ENCODE peak calls at places on chromosome 2, in five cellular contexts. Z is adrenal gland, Y is ovary, M is prostate gland, U is PC-3. T is an unnamed sample.

GRCh38 chr2:160963957-160964356 is 196.3 kb upstream of the TANK start:
- DNase-seq in Z (no peak), Y (no peak), M (no peak), U (no peak), T (no peak)

GRCh38 chr2:217362710-217363109 is 502.8 kb upstream of the TNP1 start:
- DNase-seq in Z (no peak), Y (no peak), M (no peak), U (no peak), T (peak; percentile 62)

GRCh38 chr2:215805493-215805892 is 207.9 kb downstream of the MREG start:
- DNase-seq in Z (no peak), Y (no peak), M (no peak), U (no peak), T (no peak)

GRCh38 chr2:27152796-27153464 is 4.1 kb downstream of the TCF23 start:
- DNase-seq in Z (no peak), Y (no peak), M (no peak), U (peak; percentile 11), T (no peak)

GRCh38 chr2:234686088-234686890 is 189.4 kb upstream of the ARL4C start:
- DNase-seq in Z (no peak), Y (no peak), M (peak; percentile 36), U (peak; percentile 58), T (peak; percentile 88)

GRCh38 chr2:201233192-201234166 is 26.9 kb upstream of the CASP8 start:
- DNase-seq in Z (peak; percentile 83), Y (peak; percentile 58), M (peak; percentile 81), U (peak; percentile 94), T (peak; percentile 81)

GRCh38 chr2:218010838-218011616 is 8.2 kb upstream of the TNS1 start:
- DNase-seq in Z (no peak), Y (peak; percentile 66), M (no peak), U (no peak), T (no peak)

GRCh38 chr2:740446-741293 is 63.5 kb upstream of the TMEM18 start:
- DNase-seq in Z (peak; percentile 86), Y (peak; percentile 98), M (peak; percentile 60), U (peak; percentile 93), T (peak; percentile 98)

GRCh38 chr2:44801289-44801675 is 140.2 kb upstream of the SIX3 start:
- DNase-seq in Z (no peak), Y (no peak), M (no peak), U (no peak), T (no peak)

GRCh38 chr2:187922841-187923240 is 368.6 kb upstream of the TFPI start:
- DNase-seq in Z (no peak), Y (no peak), M (no peak), U (no peak), T (no peak)

GRCh38 chr2:148959745-148960144 is 78.8 kb upstream of the LYPD6B start:
- DNase-seq in Z (no peak), Y (no peak), M (no peak), U (no peak), T (no peak)

GRCh38 chr2:225735844-225736243 is 336.3 kb downstream of the NYAP2 start:
- DNase-seq in Z (no peak), Y (no peak), M (no peak), U (peak; percentile 95), T (no peak)

GRCh38 chr2:150211164-150211631 is 276.3 kb downstream of the RND3 start:
- DNase-seq in Z (no peak), Y (no peak), M (no peak), U (peak; percentile 7), T (no peak)

GRCh38 chr2:60961457-60961856 is 56.1 kb upstream of the PEX13 start:
- DNase-seq in Z (no peak), Y (no peak), M (no peak), U (peak; percentile 93), T (peak; percentile 74)

GRCh38 chr2:28507806-28508764 is 12.2 kb downstream of the PLB1 start:
- DNase-seq in Z (no peak), Y (no peak), M (no peak), U (peak; percentile 95), T (peak; percentile 84)

GRCh38 chr2:158723921-158724802 is 71.0 kb upstream of the DAPL1 start:
- DNase-seq in Z (no peak), Y (no peak), M (peak; percentile 79), U (peak; percentile 94), T (no peak)

DNA sequence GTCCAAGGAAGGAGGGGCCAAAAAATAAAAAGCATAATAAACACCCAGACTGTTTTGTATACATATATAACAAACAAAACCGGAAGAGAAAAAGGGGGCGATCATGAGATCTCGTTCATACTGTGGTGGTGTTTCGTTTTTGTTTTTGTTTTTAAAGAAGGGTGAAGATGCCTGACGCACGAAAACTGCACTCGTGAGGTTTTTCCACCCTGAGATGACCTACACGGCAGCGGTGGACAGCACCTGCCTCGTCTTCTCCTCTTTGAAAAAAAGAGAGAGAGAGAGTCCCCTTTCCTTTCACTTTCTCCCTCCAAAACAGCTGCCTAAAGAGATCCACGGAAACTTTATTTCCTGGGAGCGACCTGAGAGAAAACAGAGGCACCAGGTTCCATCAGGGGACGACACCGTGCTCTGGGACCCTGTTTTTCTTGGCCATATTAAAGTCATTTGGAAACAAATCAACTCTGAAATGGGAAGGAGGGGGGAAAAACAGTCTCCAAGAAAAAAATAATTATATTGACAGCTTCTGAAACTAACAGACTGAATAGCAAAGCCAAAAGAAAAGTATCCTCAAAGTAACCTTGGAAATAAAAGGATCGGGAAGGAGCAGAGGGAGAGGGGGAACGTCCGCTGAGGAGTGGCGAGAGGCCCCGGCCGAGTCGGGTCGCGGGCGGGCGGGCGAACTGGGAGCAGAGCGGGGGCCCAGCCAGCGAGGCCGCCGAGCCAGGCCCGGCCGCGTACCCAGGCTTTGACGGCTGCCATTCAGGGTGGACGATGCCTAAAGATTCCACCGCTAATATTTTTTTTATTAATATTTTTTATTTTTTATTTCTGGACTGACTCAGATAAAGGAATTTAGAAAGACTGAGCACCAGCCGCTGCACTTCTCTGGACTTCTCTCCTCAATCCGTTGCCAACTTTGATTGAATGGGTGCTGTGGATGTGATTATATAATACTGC is 3.6 kb downstream of the POU3F3 start:
- DNase-seq in Z (no peak), Y (no peak), M (no peak), U (no peak), T (no peak)
- H3K27me3 ChIP-seq in Z (peaks cover 84% of the 10 kb centered on the region), Y (no peaks in the 10 kb centered on the region), M (peaks cover 65% of the 10 kb centered on the region), U (peaks cover 53% of the 10 kb centered on the region), T (peaks cover 75% of the 10 kb centered on the region)

GRCh38 chr2:240051697-240052096 is 1.6 kb downstream of the OR6B3 start:
- DNase-seq in Z (no peak), Y (no peak), M (no peak), U (no peak), T (no peak)

GRCh38 chr2:240052524-240052923 is 797 bp downstream of the OR6B3 start:
- DNase-seq in Z (no peak), Y (no peak), M (no peak), U (no peak), T (no peak)

GRCh38 chr2:240050278-240050677 is 3.0 kb downstream of the OR6B3 start:
- DNase-seq in Z (no peak), Y (no peak), M (no peak), U (no peak), T (no peak)

GRCh38 chr2:240055177-240055917 is 2.0 kb upstream of the OR6B3 start:
- DNase-seq in Z (no peak), Y (no peak), M (no peak), U (no peak), T (no peak)

DNA sequence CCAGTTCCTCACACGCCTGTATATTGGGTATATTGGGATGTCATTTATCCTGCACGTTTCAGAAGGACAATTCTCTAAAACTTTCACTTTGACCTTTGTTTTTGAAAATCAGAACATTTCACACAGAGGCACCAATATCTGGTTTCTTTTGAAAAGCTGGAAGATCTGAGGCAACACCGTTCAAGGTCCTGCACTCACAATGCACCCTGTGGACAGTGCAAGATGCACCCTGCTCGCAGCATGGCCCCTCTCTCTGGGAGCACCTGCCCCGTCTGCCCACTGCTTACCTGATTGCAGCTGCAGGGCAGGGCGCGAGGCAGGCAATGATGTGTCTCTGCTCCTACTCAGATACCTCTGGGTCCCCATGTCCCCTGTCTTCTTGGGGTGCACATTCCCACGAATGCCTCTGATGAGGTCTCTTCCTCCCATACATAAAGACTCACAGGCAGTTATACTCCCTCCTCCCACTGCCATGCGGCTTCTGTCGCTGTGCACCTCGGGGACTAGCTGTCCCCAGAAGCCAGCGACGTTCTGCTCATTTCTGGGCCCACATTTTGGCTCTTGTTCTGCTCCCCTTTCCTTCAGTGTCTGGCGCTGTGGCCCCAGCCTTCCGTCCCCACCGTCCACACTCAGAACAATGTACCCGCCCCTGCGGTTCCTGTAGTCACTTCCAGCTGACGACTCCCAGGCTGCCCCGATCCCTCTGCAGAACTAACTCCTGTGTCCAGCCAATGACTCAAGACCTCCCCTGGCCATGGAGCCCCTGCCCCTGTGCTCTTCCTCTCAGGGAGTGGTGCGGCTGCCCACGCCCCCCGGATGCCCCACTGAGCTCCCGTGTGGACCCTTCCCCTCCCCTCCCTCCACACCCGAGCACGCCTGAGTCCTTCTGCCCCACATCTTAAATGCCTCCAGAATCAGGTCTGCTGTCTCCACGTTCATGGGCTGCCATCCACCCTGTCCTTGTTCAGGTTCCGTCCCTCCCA is at the start of gene OR6B3:
- DNase-seq in Z (no peak), Y (no peak), M (no peak), U (no peak), T (no peak)
- H3K27me3 ChIP-seq in Z (peaks cover 13% of the 10 kb centered on the region), Y (no peaks in the 10 kb centered on the region), M (peaks cover 7% of the 10 kb centered on the region), U (peaks cover 98% of the 10 kb centered on the region), T (no peaks in the 10 kb centered on the region)

GRCh38 chr2:86333378-86333777 is 4.0 kb downstream of the REEP1 start:
- DNase-seq in Z (peak; percentile 25), Y (no peak), M (no peak), U (no peak), T (no peak)

GRCh38 chr2:86337235-86338099 is at the start of gene REEP1:
- DNase-seq in Z (peak; percentile 48), Y (no peak), M (no peak), U (no peak), T (peak; percentile 89)

GRCh38 chr2:86338778-86339295 is 1.4 kb upstream of the REEP1 start:
- DNase-seq in Z (peak; percentile 25), Y (no peak), M (no peak), U (no peak), T (no peak)

GRCh38 chr2:86335865-86336321 is 1.5 kb downstream of the REEP1 start:
- DNase-seq in Z (peak; percentile 21), Y (no peak), M (no peak), U (no peak), T (peak; percentile 78)

DNA sequence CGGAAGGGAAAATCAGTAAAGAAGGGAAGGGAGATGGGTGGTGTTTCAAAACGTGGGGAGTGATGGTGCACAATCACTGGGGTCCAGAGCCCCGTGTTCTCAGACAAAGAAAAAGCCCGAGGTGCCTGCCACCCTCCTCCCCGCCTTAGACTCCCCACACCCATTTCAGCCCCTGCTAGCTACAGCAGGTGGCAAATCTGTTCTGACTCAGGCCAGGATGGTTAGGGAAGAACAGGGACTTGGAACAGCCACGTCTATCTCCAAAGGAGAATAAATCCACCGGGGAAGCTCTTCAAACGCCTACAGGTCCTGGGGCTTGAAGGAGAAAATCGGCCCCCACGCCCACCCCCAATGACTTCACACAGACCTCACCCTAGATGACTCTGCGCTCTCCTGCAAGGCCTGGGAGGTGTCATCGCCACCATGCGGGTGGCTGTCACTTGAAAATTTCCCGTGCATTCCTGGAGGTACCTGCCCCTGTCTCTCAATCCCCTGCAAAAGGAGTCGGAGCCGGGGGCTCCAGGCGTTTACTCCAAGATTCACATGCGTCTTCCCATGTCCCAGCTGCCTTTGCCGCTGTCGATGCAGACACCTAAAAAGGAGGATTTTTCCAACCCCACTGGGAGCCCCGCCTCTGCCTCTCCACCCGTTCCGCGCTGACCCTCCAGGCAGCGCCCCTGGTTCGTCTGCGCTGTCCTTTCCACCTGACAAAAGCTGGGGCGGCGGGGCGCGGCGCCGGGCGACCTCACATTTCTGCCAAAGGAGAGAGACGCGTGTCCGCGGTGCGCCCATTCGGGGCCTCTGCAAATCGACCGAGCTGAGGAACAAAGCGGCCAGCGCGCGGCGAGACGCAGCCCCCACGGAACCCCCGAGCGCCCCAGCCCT is 834 bp downstream of the REEP1 start:
- DNase-seq in Z (peak; percentile 48), Y (no peak), M (no peak), U (no peak), T (peak; percentile 94)
- H3K27me3 ChIP-seq in Z (peaks cover 5% of the 10 kb centered on the region), Y (no peaks in the 10 kb centered on the region), M (no peaks in the 10 kb centered on the region), U (peaks cover 91% of the 10 kb centered on the region), T (peaks cover 32% of the 10 kb centered on the region)

GRCh38 chr2:86790828-86791561 is at the start of gene CD8A:
- DNase-seq in Z (no peak), Y (no peak), M (no peak), U (no peak), T (no peak)
- H3K27me3 ChIP-seq in Z (peaks cover 49% of the 10 kb centered on the region), Y (peaks cover 4% of the 10 kb centered on the region), M (peaks cover 6% of the 10 kb centered on the region), U (peaks cover 18% of the 10 kb centered on the region), T (peaks cover 43% of the 10 kb centered on the region)